ENCODE peak calls at places on chromosomes 5 and 9, in six cellular contexts. S, Y, Q, D, J and H are unnamed samples. For H3K27me3, the result is how much of the 10 kb centered on the place peaks cover.

GRCh38 chr5:74798977-74799911 is 32.2 kb downstream of the NSA2 start:
- DNase-seq in Q (peak), J (no peak), S (no peak), Y (no peak), D (no peak), H (no peak)

GRCh38 chr9:9615086-9615485 is 997.7 kb downstream of the PTPRD start:
- DNase-seq in Q (no peak), J (no peak), D (no peak), S (no peak), Y (no peak), H (no peak)

GRCh38 chr9:123863164-123863855 is 66.6 kb downstream of the DENND1A start:
- DNase-seq in Q (no peak), D (no peak), J (no peak), Y (no peak), S (no peak), H (no peak)

GRCh38 chr9:98427491-98427890 is 172.0 kb upstream of the TBC1D2 start:
- DNase-seq in J (no peak), D (no peak), Q (no peak), S (no peak), Y (no peak), H (no peak)

GRCh38 chr9:114271556-114272510 is 51.1 kb upstream of the ORM1 start:
- DNase-seq in S (peak), J (no peak), Y (no peak), Q (peak), D (peak), H (no peak)

GRCh38 chr5:177362871-177363507 is 5.3 kb downstream of the RGS14 start:
- DNase-seq in S (no peak), Y (peak), D (peak), J (no peak), Q (no peak), H (peak)

GRCh38 chr5:55538621-55539020 is 3.9 kb upstream of the PLPP1 start:
- DNase-seq in Y (no peak), S (no peak), Q (no peak), D (no peak), J (no peak), H (no peak)

GRCh38 chr5:128534729-128535128 is 3.3 kb downstream of the FBN2 start:
- DNase-seq in Q (no peak), D (no peak), S (no peak), J (no peak), Y (no peak), H (no peak)

GRCh38 chr9:111287127-111287526 is 42.9 kb downstream of the OR2K2 start:
- DNase-seq in J (peak), Y (no peak), Q (no peak), S (peak), D (no peak), H (no peak)

GRCh38 chr5:111254613-111255012 is 30.4 kb downstream of the CAMK4 start:
- DNase-seq in Q (no peak), D (no peak), J (no peak), Y (no peak), S (no peak), H (no peak)

GRCh38 chr5:72042097-72042496 is 65.2 kb upstream of the MAP1B start:
- DNase-seq in S (no peak), Y (no peak), Q (no peak), J (no peak), D (no peak), H (no peak)

GRCh38 chr9:26163931-26164330 is 485.7 kb upstream of the TUSC1 start:
- DNase-seq in Y (no peak), D (no peak), S (no peak), J (peak), Q (no peak), H (no peak)

GRCh38 chr9:37840560-37841194 is 40.1 kb downstream of the DCAF10 start:
- DNase-seq in Y (no peak), J (peak), D (no peak), S (peak), Q (no peak), H (no peak)

GRCh38 chr5:73638344-73639095 is 12.5 kb downstream of the ARHGEF28 start:
- DNase-seq in Q (no peak), D (no peak), S (no peak), Y (no peak), J (peak), H (no peak)

GRCh38 chr9:130320697-130321080 is 55.1 kb downstream of the HMCN2 start:
- DNase-seq in D (no peak), Y (no peak), J (no peak), S (no peak), Q (no peak), H (no peak)

GRCh38 chr5:111537153-111538024 is 25.1 kb upstream of the STARD4 start:
- DNase-seq in D (no peak), J (no peak), S (no peak), Q (no peak), Y (no peak), H (no peak)

GRCh38 chr9:86321373-86321772 is 32.8 kb downstream of the TUT7 start:
- DNase-seq in S (no peak), Y (no peak), J (peak), D (no peak), Q (no peak), H (no peak)

GRCh38 chr5:31470608-31471007 is 61.3 kb downstream of the DROSHA start:
- DNase-seq in J (no peak), S (no peak), D (peak), Y (no peak), Q (no peak), H (peak)

GRCh38 chr5:60463179-60463868 is 236.6 kb downstream of the DEPDC1B start:
- DNase-seq in Y (no peak), Q (no peak), S (no peak), J (no peak), D (no peak), H (no peak)

GRCh38 chr5:51345106-51345505 is 38.1 kb upstream of the ISL1 start:
- DNase-seq in D (no peak), S (peak), J (no peak), Q (no peak), Y (no peak), H (no peak)

GRCh38 chr9:26656003-26656940 is 236.3 kb downstream of the CAAP1 start:
- DNase-seq in J (no peak), Y (no peak), S (peak), Q (no peak), D (no peak), H (no peak)

GRCh38 chr9:93950619-93951601 is 4.2 kb downstream of the BARX1 start:
- DNase-seq in Q (no peak), D (peak), Y (no peak), S (no peak), J (no peak), H (peak)

GRCh38 chr5:122154910-122155309 is 25.6 kb downstream of the ZNF474 start:
- DNase-seq in D (no peak), S (no peak), Q (no peak), Y (no peak), J (peak), H (no peak)

GRCh38 chr9:109469646-109470358 is 28.3 kb downstream of the PTPN3 start:
- DNase-seq in S (peak), Q (peak), J (peak), Y (peak), D (no peak), H (peak)

GRCh38 chr5:34606101-34606500 is 50.0 kb upstream of the RAI14 start:
- DNase-seq in D (no peak), Y (no peak), S (no peak), J (no peak), Q (no peak), H (no peak)

GRCh38 chr9:120710110-120710981 is 3.9 kb downstream of the MEGF9 start:
- DNase-seq in S (peak), D (no peak), Q (no peak), J (no peak), Y (no peak), H (no peak)

GRCh38 chr5:38210701-38211353 is 47.5 kb upstream of the EGFLAM start:
- DNase-seq in Y (no peak), S (no peak), D (no peak), Q (no peak), J (no peak), H (no peak)

GRCh38 chr5:34474573-34475021 is 181.5 kb upstream of the RAI14 start:
- DNase-seq in D (no peak), Y (no peak), Q (no peak), S (peak), J (peak), H (no peak)

GRCh38 chr5:112475747-112476435 is 56.8 kb upstream of the EPB41L4A start:
- DNase-seq in J (no peak), Q (no peak), Y (no peak), S (no peak), D (no peak), H (no peak)

GRCh38 chr9:127520941-127521918 is 69.9 kb downstream of the LRSAM1 start:
- DNase-seq in S (no peak), J (no peak), D (peak), Q (no peak), Y (no peak), H (no peak)

GRCh38 chr5:178120661-178121357 is 7.5 kb downstream of the N4BP3 start:
- DNase-seq in Y (peak), Q (peak), S (no peak), J (peak), D (peak), H (peak)

GRCh38 chr5:171600736-171601265 is 181.4 kb downstream of the FGF18 start:
- DNase-seq in D (no peak), Q (no peak), J (no peak), S (no peak), Y (no peak), H (no peak)

GRCh38 chr5:91329273-91329672 is 53.8 kb downstream of the ARRDC3 start:
- DNase-seq in Q (no peak), D (no peak), Y (no peak), J (no peak), S (no peak), H (no peak)

GRCh38 chr9:18362901-18363685 is 110.9 kb upstream of the ADAMTSL1 start:
- DNase-seq in S (no peak), Y (no peak), Q (no peak), D (peak), J (peak), H (no peak)

GRCh38 chr5:112636751-112637150 is 100.9 kb upstream of the APC start:
- DNase-seq in S (no peak), Y (no peak), Q (no peak), D (no peak), J (no peak), H (no peak)

GRCh38 chr9:129757045-129757444 is 4.2 kb upstream of the PTGES start:
- DNase-seq in J (no peak), Q (no peak), Y (no peak), D (no peak), S (no peak), H (no peak)

GRCh38 chr5:138179277-138179857 is 455 bp downstream of the KIF20A start:
- DNase-seq in J (no peak), D (no peak), Q (no peak), Y (no peak), S (no peak), H (no peak)

GRCh38 chr5:159786901-159787691 is 129.2 kb upstream of the ADRA1B start:
- DNase-seq in J (peak), Y (no peak), S (no peak), D (peak), Q (no peak), H (peak)

GRCh38 chr9:37625262-37626147 is 25.2 kb upstream of the FRMPD1 start:
- DNase-seq in J (no peak), Q (no peak), S (no peak), Y (no peak), D (no peak), H (no peak)

GRCh38 chr9:133051281-133051900 is 10.4 kb upstream of the CEL start:
- DNase-seq in D (no peak), Y (no peak), Q (no peak), S (no peak), J (no peak), H (no peak)
- H3K27ac ChIP-seq in D (no peak), Y (no peak), Q (peak), S (no peak), J (no peak), H (no peak)

DNA sequence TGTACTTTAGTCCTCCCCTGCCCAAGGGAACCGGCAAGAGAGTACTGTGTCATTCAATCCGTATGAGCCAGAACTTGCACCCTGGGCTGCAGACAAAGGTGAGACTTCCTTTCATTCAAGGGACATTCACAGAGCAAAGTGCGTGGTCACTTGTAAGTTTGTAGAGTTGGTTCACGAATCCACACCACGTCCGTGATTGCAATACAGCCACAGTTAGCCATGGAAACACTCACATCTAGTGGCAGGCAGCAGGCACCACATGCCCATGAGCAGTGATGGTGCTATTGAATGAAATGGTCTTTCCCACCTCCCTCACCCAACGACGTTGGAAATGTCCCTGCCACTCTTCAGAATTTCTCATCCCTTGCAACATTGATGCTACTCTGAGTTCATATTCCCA is 72.6 kb downstream of the SYK start:
- DNase-seq in J (no peak), D (no peak), Q (no peak), Y (no peak), S (no peak), H (no peak)
- TF ChIP-seq CTCF in J (no peak), D (no peak), Q (no peak), Y (no peak), S (no peak), H (no peak)

GRCh38 chr9:137146527-137146918 is 7.6 kb downstream of the GRIN1 start:
- DNase-seq in S (no peak), Q (no peak), Y (no peak), D (peak), J (no peak), H (no peak)

GRCh38 chr9:137145731-137146526 is 7.0 kb downstream of the GRIN1 start:
- DNase-seq in Y (no peak), S (no peak), J (no peak), D (peak), Q (no peak), H (no peak)

GRCh38 chr9:137141976-137142936 is 3.3 kb downstream of the GRIN1 start:
- DNase-seq in J (no peak), Q (no peak), D (peak), Y (no peak), S (no peak), H (no peak)

GRCh38 chr9:137141050-137141810 is 2.3 kb downstream of the GRIN1 start:
- DNase-seq in J (no peak), S (no peak), D (peak), Q (no peak), Y (no peak), H (no peak)

GRCh38 chr9:137143459-137143858 is 4.5 kb downstream of the GRIN1 start:
- DNase-seq in Q (no peak), Y (no peak), D (peak), J (no peak), S (no peak), H (no peak)
- H3K27me3 ChIP-seq in Q (under half), Y (under half), D (under half), J (under half), S (under half), H (under half)

GRCh38 chr5:89883967-89884366 is 525.6 kb downstream of the CETN3 start:
- DNase-seq in S (no peak), J (no peak), Y (no peak), Q (no peak), D (no peak), H (no peak)

DNA sequence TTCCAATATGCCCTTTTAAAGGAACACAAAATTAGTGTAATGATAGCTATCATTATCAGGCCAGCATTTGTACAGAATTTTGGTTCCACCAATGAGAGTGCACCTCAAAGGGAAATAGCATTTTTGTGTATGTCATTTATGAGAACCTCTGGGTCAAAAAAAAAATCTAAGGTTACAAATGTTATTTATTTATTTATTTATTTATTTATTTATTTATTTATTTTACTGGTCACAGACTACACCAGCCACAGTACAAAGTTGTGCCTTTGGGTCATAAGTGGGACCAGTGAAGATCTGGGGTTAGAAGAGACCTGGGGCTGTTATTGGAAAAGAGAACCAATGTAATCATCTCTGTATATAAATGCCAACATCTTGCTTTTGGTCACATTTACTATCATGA is 523.9 kb downstream of the CETN3 start:
- DNase-seq in D (no peak), S (no peak), Q (no peak), Y (no peak), J (no peak), H (no peak)
- H3K27ac ChIP-seq in D (no peak), S (no peak), Q (no peak), Y (no peak), J (no peak), H (no peak)

GRCh38 chr9:77291714-77292113 is 114.4 kb downstream of the VPS13A start:
- DNase-seq in S (peak), J (no peak), Y (no peak), D (no peak), Q (no peak), H (no peak)
- TF ChIP-seq CTCF in S (peak), J (peak), Y (no peak), D (no peak), Q (no peak), H (no peak)

GRCh38 chr9:72458153-72458552 is 63.3 kb upstream of the TMC1 start:
- DNase-seq in Q (no peak), D (no peak), J (no peak), S (no peak), Y (no peak), H (no peak)
- H3K27me3 ChIP-seq in Q (under half), D (under half), J (under half), S (under half), Y (under half), H (under half)

GRCh38 chr5:140108093-140109049 is 5.5 kb upstream of the PURA start:
- DNase-seq in Y (peak), S (no peak), J (no peak), D (peak), Q (no peak), H (no peak)
- H3K27ac ChIP-seq in Y (peak), S (peak), J (no peak), D (peak), Q (peak), H (peak)